ENCODE peak calls at places on chromosome 5, in five cellular contexts. One of them, this sample, is unnamed.

GRCh38 chr5:119828536-119828935 is 199.2 kb downstream of the FAM170A start:
- DNase-seq in DMS153: no peak
- DNase-seq in stimulated activated CD4-positive, alpha-beta T cell treated with anti-CD3 and anti-CD28 coated beads, Interleukin-12 subunit alpha, Interleukin-12 subunit beta, amount 100 ng/mL, for 48 hours: no peak
- DNase-seq in activated T-cell treated with anti-CD3 and anti-CD28 coated beads, Interleukin-2, amount 50 U/mL, for 72 hours: no peak
- DNase-seq in astrocyte of the cerebellum: no peak
- DNase-seq in this sample: no peak

GRCh38 chr5:124718376-124718775 is 28.1 kb downstream of the ZNF608 start:
- DNase-seq in DMS153: no peak
- DNase-seq in stimulated activated CD4-positive, alpha-beta T cell treated with anti-CD3 and anti-CD28 coated beads, Interleukin-12 subunit alpha, Interleukin-12 subunit beta, amount 100 ng/mL, for 48 hours: no peak
- DNase-seq in activated T-cell treated with anti-CD3 and anti-CD28 coated beads, Interleukin-2, amount 50 U/mL, for 72 hours: no peak
- DNase-seq in astrocyte of the cerebellum: no peak
- DNase-seq in this sample: no peak

GRCh38 chr5:72246239-72246580 is 73.8 kb downstream of the MRPS27 start:
- DNase-seq in DMS153: no peak
- DNase-seq in stimulated activated CD4-positive, alpha-beta T cell treated with anti-CD3 and anti-CD28 coated beads, Interleukin-12 subunit alpha, Interleukin-12 subunit beta, amount 100 ng/mL, for 48 hours: no peak
- DNase-seq in activated T-cell treated with anti-CD3 and anti-CD28 coated beads, Interleukin-2, amount 50 U/mL, for 72 hours: no peak
- DNase-seq in astrocyte of the cerebellum: no peak
- DNase-seq in this sample: no peak

GRCh38 chr5:88236866-88237642 is 31.6 kb downstream of the TMEM161B start:
- DNase-seq in DMS153: no peak
- DNase-seq in stimulated activated CD4-positive, alpha-beta T cell treated with anti-CD3 and anti-CD28 coated beads, Interleukin-12 subunit alpha, Interleukin-12 subunit beta, amount 100 ng/mL, for 48 hours: no peak
- DNase-seq in activated T-cell treated with anti-CD3 and anti-CD28 coated beads, Interleukin-2, amount 50 U/mL, for 72 hours: no peak
- DNase-seq in astrocyte of the cerebellum: no peak
- DNase-seq in this sample: no peak

GRCh38 chr5:106163233-106163632 is 1507.5 kb downstream of the EFNA5 start:
- DNase-seq in DMS153: no peak
- DNase-seq in stimulated activated CD4-positive, alpha-beta T cell treated with anti-CD3 and anti-CD28 coated beads, Interleukin-12 subunit alpha, Interleukin-12 subunit beta, amount 100 ng/mL, for 48 hours: no peak
- DNase-seq in activated T-cell treated with anti-CD3 and anti-CD28 coated beads, Interleukin-2, amount 50 U/mL, for 72 hours: no peak
- DNase-seq in astrocyte of the cerebellum: no peak
- DNase-seq in this sample: no peak

GRCh38 chr5:142492781-142493281 is 168.0 kb upstream of the SPRY4 start:
- DNase-seq in DMS153: no peak
- DNase-seq in stimulated activated CD4-positive, alpha-beta T cell treated with anti-CD3 and anti-CD28 coated beads, Interleukin-12 subunit alpha, Interleukin-12 subunit beta, amount 100 ng/mL, for 48 hours: no peak
- DNase-seq in activated T-cell treated with anti-CD3 and anti-CD28 coated beads, Interleukin-2, amount 50 U/mL, for 72 hours: no peak
- DNase-seq in astrocyte of the cerebellum: no peak
- DNase-seq in this sample: no peak

GRCh38 chr5:142869883-142870282 is 99.7 kb downstream of the ARHGAP26 start:
- DNase-seq in DMS153: no peak
- DNase-seq in stimulated activated CD4-positive, alpha-beta T cell treated with anti-CD3 and anti-CD28 coated beads, Interleukin-12 subunit alpha, Interleukin-12 subunit beta, amount 100 ng/mL, for 48 hours: no peak
- DNase-seq in activated T-cell treated with anti-CD3 and anti-CD28 coated beads, Interleukin-2, amount 50 U/mL, for 72 hours: no peak
- DNase-seq in astrocyte of the cerebellum: no peak
- DNase-seq in this sample: no peak

GRCh38 chr5:133938932-133939331 is 29.5 kb downstream of the C5orf15 start:
- DNase-seq in DMS153: no peak
- DNase-seq in stimulated activated CD4-positive, alpha-beta T cell treated with anti-CD3 and anti-CD28 coated beads, Interleukin-12 subunit alpha, Interleukin-12 subunit beta, amount 100 ng/mL, for 48 hours: no peak
- DNase-seq in activated T-cell treated with anti-CD3 and anti-CD28 coated beads, Interleukin-2, amount 50 U/mL, for 72 hours: no peak
- DNase-seq in astrocyte of the cerebellum: no peak
- DNase-seq in this sample: no peak

GRCh38 chr5:97078958-97079357 is 63.5 kb downstream of the LIX1 start:
- DNase-seq in DMS153: no peak
- DNase-seq in stimulated activated CD4-positive, alpha-beta T cell treated with anti-CD3 and anti-CD28 coated beads, Interleukin-12 subunit alpha, Interleukin-12 subunit beta, amount 100 ng/mL, for 48 hours: no peak
- DNase-seq in activated T-cell treated with anti-CD3 and anti-CD28 coated beads, Interleukin-2, amount 50 U/mL, for 72 hours: no peak
- DNase-seq in astrocyte of the cerebellum: no peak
- DNase-seq in this sample: no peak

GRCh38 chr5:171162602-171163001 is 146.4 kb upstream of the TLX3 start:
- DNase-seq in DMS153: no peak
- DNase-seq in stimulated activated CD4-positive, alpha-beta T cell treated with anti-CD3 and anti-CD28 coated beads, Interleukin-12 subunit alpha, Interleukin-12 subunit beta, amount 100 ng/mL, for 48 hours: no peak
- DNase-seq in activated T-cell treated with anti-CD3 and anti-CD28 coated beads, Interleukin-2, amount 50 U/mL, for 72 hours: no peak
- DNase-seq in astrocyte of the cerebellum: no peak
- DNase-seq in this sample: peak

GRCh38 chr5:147303976-147304375 is 69.2 kb downstream of the STK32A start:
- DNase-seq in DMS153: no peak
- DNase-seq in stimulated activated CD4-positive, alpha-beta T cell treated with anti-CD3 and anti-CD28 coated beads, Interleukin-12 subunit alpha, Interleukin-12 subunit beta, amount 100 ng/mL, for 48 hours: no peak
- DNase-seq in activated T-cell treated with anti-CD3 and anti-CD28 coated beads, Interleukin-2, amount 50 U/mL, for 72 hours: no peak
- DNase-seq in astrocyte of the cerebellum: peak
- DNase-seq in this sample: no peak

GRCh38 chr5:103389846-103390245 is 131.3 kb downstream of the MACIR start:
- DNase-seq in DMS153: no peak
- DNase-seq in stimulated activated CD4-positive, alpha-beta T cell treated with anti-CD3 and anti-CD28 coated beads, Interleukin-12 subunit alpha, Interleukin-12 subunit beta, amount 100 ng/mL, for 48 hours: no peak
- DNase-seq in activated T-cell treated with anti-CD3 and anti-CD28 coated beads, Interleukin-2, amount 50 U/mL, for 72 hours: no peak
- DNase-seq in astrocyte of the cerebellum: no peak
- DNase-seq in this sample: no peak

GRCh38 chr5:128144491-128144890 is 60.9 kb downstream of the SLC12A2 start:
- DNase-seq in DMS153: no peak
- DNase-seq in stimulated activated CD4-positive, alpha-beta T cell treated with anti-CD3 and anti-CD28 coated beads, Interleukin-12 subunit alpha, Interleukin-12 subunit beta, amount 100 ng/mL, for 48 hours: no peak
- DNase-seq in activated T-cell treated with anti-CD3 and anti-CD28 coated beads, Interleukin-2, amount 50 U/mL, for 72 hours: no peak
- DNase-seq in astrocyte of the cerebellum: no peak
- DNase-seq in this sample: no peak

GRCh38 chr5:96765043-96765442 is 42.7 kb downstream of the ERAP1 start:
- DNase-seq in DMS153: no peak
- DNase-seq in stimulated activated CD4-positive, alpha-beta T cell treated with anti-CD3 and anti-CD28 coated beads, Interleukin-12 subunit alpha, Interleukin-12 subunit beta, amount 100 ng/mL, for 48 hours: no peak
- DNase-seq in activated T-cell treated with anti-CD3 and anti-CD28 coated beads, Interleukin-2, amount 50 U/mL, for 72 hours: no peak
- DNase-seq in astrocyte of the cerebellum: no peak
- DNase-seq in this sample: no peak

GRCh38 chr5:133821311-133821741 is 147.1 kb downstream of the C5orf15 start:
- DNase-seq in DMS153: no peak
- DNase-seq in stimulated activated CD4-positive, alpha-beta T cell treated with anti-CD3 and anti-CD28 coated beads, Interleukin-12 subunit alpha, Interleukin-12 subunit beta, amount 100 ng/mL, for 48 hours: no peak
- DNase-seq in activated T-cell treated with anti-CD3 and anti-CD28 coated beads, Interleukin-2, amount 50 U/mL, for 72 hours: no peak
- DNase-seq in astrocyte of the cerebellum: no peak
- DNase-seq in this sample: no peak

GRCh38 chr5:160266752-160267345 is 37.5 kb downstream of the FABP6 start:
- DNase-seq in DMS153: no peak
- DNase-seq in stimulated activated CD4-positive, alpha-beta T cell treated with anti-CD3 and anti-CD28 coated beads, Interleukin-12 subunit alpha, Interleukin-12 subunit beta, amount 100 ng/mL, for 48 hours: no peak
- DNase-seq in activated T-cell treated with anti-CD3 and anti-CD28 coated beads, Interleukin-2, amount 50 U/mL, for 72 hours: no peak
- DNase-seq in astrocyte of the cerebellum: no peak
- DNase-seq in this sample: no peak